ENCODE peak calls at places on chromosome 12, in seven cellular contexts. N, W, P, T, E, A and Y are unnamed samples.

GRCh38 chr12:66055837-66056319 is 74.7 kb downstream of the LLPH start:
- DNase-seq in E (no peak), N (no peak), W (no peak), P (no peak), A (no peak), T (no peak), Y (no peak)

GRCh38 chr12:29425722-29426121 is 44.8 kb upstream of the ERGIC2 start:
- DNase-seq in E (no peak), N (no peak), W (no peak), P (no peak), A (no peak), T (no peak), Y (no peak)

GRCh38 chr12:4809013-4809448 is 88.8 kb downstream of the GALNT8 start:
- DNase-seq in W (no peak), P (no peak), E (peak; percentile 48), A (no peak), T (no peak), N (no peak), Y (no peak)

GRCh38 chr12:7609480-7609879 is 56.2 kb downstream of the APOBEC1 start:
- DNase-seq in A (no peak), P (peak; percentile 29), W (no peak), N (no peak), T (no peak), E (no peak), Y (no peak)

GRCh38 chr12:111886662-111887545 is 44.9 kb downstream of the MAPKAPK5 start:
- DNase-seq in A (no peak), P (no peak), E (no peak), T (no peak), W (no peak), N (no peak), Y (no peak)

GRCh38 chr12:50764861-50765324 is 992 bp downstream of the ATF1 start:
- DNase-seq in N (no peak), A (peak; percentile 19), E (no peak), W (no peak), P (peak; percentile 39), T (peak; percentile 49), Y (no peak)

GRCh38 chr12:18139989-18140596 is 50.1 kb upstream of the RERGL start:
- DNase-seq in A (no peak), E (no peak), W (no peak), P (peak; percentile 38), N (no peak), T (no peak), Y (no peak)

GRCh38 chr12:28770329-28770728 is 378.7 kb upstream of the FAR2 start:
- DNase-seq in A (no peak), E (no peak), W (no peak), P (no peak), N (peak; percentile 27), T (no peak), Y (no peak)

GRCh38 chr12:127770123-127770522 is 496.8 kb upstream of the TMEM132C start:
- DNase-seq in N (no peak), E (no peak), P (no peak), A (no peak), W (no peak), T (peak; percentile 10), Y (no peak)

GRCh38 chr12:113582521-113583218 is 111.0 kb upstream of the LHX5 start:
- DNase-seq in A (no peak), P (no peak), W (no peak), T (no peak), N (no peak), E (no peak), Y (no peak)

GRCh38 chr12:16955083-16955657 is 349.2 kb upstream of the LMO3 start:
- DNase-seq in A (no peak), T (no peak), E (no peak), P (no peak), W (no peak), N (no peak), Y (no peak)

DNA sequence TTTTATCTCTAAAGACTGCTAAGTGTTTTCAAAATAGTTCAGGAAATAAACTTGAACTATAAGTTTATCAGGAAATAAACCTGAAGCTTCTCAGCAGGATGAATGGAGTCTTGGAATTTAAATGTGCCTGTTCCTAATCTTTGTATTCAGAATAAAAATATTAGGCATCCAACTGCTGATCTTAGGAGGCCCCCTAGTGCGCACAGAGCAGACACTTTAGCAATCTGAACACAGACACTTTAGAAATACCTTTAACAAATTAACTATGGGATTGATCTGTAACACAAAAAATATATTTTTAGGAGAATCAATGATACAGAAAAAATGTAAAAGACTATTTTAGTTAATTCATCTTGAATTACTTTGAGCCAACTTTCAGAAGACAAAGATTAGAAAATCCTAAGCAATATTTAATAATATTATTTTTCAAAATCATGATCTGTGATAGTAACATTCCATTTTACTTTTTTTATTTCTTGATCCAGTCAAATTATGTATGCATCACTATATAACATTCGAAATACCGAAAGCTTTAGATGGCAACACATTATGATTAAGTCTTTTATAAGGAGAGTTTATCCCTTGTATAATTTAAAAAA is 80.9 kb downstream of the SLC41A2 start:
- DNase-seq in T (peak; percentile 43), W (peak; percentile 16), A (peak; percentile 60), E (peak; percentile 24), N (peak; percentile 26), P (peak; percentile 49), Y (no peak)
- TF ChIP-seq CTCF in T (peak; percentile 9), W (peak; percentile 81), A (peak; percentile 81), E (peak; percentile 63), N (peak; percentile 13), P (peak; percentile 93), Y (peak; percentile 70)

GRCh38 chr12:46224401-46224800 is 44.4 kb downstream of the SLC38A1 start:
- DNase-seq in P (peak; percentile 97), W (peak; percentile 51), E (peak; percentile 47), T (no peak), A (peak; percentile 63), N (no peak), Y (no peak)
- H3K4me3 ChIP-seq in P (no peak overlapping the region), W (no peak overlapping the region), E (no peak overlapping the region), T (no peak overlapping the region), A (no peak overlapping the region), N (no peak overlapping the region), Y (no peak overlapping the region)

DNA sequence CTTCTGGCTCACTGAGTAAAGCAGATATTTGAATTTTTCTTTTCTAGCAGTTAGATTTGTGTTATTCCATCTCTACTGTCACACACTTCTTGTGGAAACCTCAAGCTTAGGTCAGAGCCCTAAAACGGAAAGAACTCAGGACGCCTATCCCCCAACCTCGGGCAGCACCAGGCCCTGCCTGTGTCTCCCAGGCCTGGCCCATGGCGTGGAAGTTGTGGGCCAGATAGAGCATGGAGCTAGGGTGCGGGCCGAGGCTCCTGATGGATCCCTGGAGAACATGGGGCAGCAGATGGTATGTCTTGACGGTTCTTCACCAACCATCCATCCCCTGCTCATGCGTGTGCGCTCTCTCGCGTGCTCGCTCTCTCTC is 20.6 kb downstream of the P2RX4 start:
- DNase-seq in W (no peak), E (no peak), N (no peak), A (no peak), P (no peak), T (no peak), Y (no peak)
- TF ChIP-seq CTCF in W (no peak), E (no peak), N (no peak), A (no peak), P (no peak), T (no peak), Y (no peak)

DNA sequence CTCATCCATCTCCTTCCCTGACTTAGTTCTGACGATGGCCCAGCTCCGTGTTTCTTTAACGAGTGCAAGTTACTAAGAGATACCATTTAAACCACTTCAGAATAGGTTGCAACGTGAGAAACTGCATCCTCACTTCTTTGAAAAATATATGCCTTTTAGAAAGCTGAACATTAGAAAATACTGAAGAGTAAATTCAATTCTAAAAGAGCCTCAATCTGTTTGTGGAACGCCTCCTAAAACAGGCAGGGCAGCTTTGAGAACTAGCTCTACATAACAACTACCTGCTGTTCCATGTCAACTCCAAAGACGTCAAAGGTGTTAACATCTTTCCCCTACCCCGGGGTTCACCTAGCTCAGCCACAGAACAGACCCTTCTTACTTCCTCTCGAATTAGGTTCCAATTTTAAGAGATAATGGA is 3.5 kb downstream of the BHLHE41 start:
- DNase-seq in N (no peak), T (no peak), E (no peak), A (no peak), W (no peak), P (no peak), Y (no peak)
- H3K4me3 ChIP-seq in N (peak overlapping the region; percentile 63), T (no peak overlapping the region), E (peak overlapping the region; percentile 77), A (peak overlapping the region; percentile 63), W (no peak overlapping the region), P (peak overlapping the region; percentile 79), Y (peak overlapping the region; percentile 61)

DNA sequence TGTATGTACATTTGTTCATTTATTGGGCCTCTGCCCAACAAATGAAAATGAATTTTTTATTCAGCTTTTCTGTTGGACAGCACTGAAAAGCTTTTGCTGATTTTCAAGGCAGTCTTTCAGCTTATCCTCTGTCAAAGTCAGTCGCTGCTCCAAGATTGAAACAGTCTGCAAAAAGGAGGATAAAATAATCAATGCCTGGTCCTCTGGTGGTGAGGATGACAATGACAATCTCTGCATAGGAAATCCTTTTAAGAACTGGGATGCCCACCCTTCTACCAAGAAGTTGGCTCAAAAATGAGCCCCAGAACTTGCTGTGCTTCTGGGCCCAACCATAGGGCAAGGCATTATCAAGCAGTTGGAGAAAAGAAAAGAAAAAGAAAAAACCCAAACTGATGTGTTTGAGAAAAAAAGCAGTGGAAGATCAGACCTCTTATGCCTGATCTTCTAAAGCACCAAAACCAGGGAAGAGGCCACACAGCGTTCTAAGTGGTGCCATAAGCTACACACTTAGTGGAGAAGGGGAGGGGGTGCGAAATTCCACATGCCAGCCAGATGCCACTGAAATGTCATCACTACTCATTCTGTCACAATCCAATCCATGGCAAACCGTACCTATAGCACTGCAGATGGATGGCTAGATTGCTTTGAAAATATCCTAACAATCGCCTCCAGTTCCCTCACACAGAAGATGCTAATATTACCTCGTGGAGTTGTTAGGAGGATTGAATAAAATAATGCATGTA is 69.0 kb upstream of the DUSP6 start:
- DNase-seq in T (no peak), A (no peak), N (no peak), P (no peak), W (no peak), E (no peak), Y (no peak)
- TF ChIP-seq CTCF in T (no peak), A (peak; percentile 12), N (no peak), P (peak; percentile 10), W (no peak), E (no peak), Y (peak; percentile 15)

GRCh38 chr12:118082161-118082560 is 21.2 kb upstream of the WSB2 start:
- DNase-seq in W (no peak), P (no peak), E (no peak), N (no peak), T (no peak), A (no peak), Y (no peak)
- H3K4me3 ChIP-seq in W (no peak overlapping the region), P (no peak overlapping the region), E (no peak overlapping the region), N (no peak overlapping the region), T (no peak overlapping the region), A (no peak overlapping the region), Y (no peak overlapping the region)

GRCh38 chr12:24776856-24777255 is 172.0 kb downstream of the BCAT1 start:
- DNase-seq in W (no peak), A (no peak), N (no peak), T (no peak), E (no peak), P (peak; percentile 5), Y (no peak)
- TF ChIP-seq CTCF in W (no peak), A (no peak), N (no peak), T (no peak), E (no peak), P (no peak), Y (no peak)